ENCODE peak calls at places on chromosomes 6 and 20, in nine cellular contexts. N is neural progenitor cell, E is GM23248, O is hepatocyte, Z is MM.1S, W is GM23338, J is HCT116, C is PC-3, P is SK-N-SH. R is an unnamed sample. For H3K4me1, the result is how much of the 10 kb centered on the place peaks cover.

GRCh38 chr6:132669690-132670291 is 10.8 kb upstream of the TAAR1 start:
- DNase-seq in Z (peak), C (peak), J (peak), W (peak), P (peak), N (peak), E (peak), O (peak), R (peak)

GRCh38 chr6:168030881-168031280 is 33.4 kb downstream of the KIF25 start:
- DNase-seq in E (no peak), O (no peak), J (no peak), P (no peak), Z (no peak), N (no peak), W (no peak), C (no peak), R (no peak)

GRCh38 chr6:78611886-78612480 is 255.4 kb upstream of the IRAK1BP1 start:
- DNase-seq in N (peak), C (peak), P (peak), Z (peak), O (no peak), W (peak), E (peak), J (no peak), R (peak)

GRCh38 chr6:54307412-54308036 is 717 bp upstream of the TINAG start:
- DNase-seq in O (peak), N (no peak), P (no peak), J (no peak), E (no peak), W (no peak), C (peak), Z (no peak), R (no peak)

GRCh38 chr20:38935967-38936407 is 9.8 kb downstream of the FAM83D start:
- DNase-seq in O (no peak), N (no peak), Z (no peak), E (no peak), J (no peak), P (no peak), C (no peak), W (no peak), R (no peak)

GRCh38 chr6:17687136-17687535 is 19.6 kb downstream of the NUP153 start:
- DNase-seq in J (no peak), C (no peak), P (peak), W (no peak), E (no peak), O (no peak), N (no peak), Z (no peak), R (no peak)

GRCh38 chr6:113340371-113340770 is 516.8 kb upstream of the MARCKS start:
- DNase-seq in P (no peak), J (no peak), Z (no peak), O (no peak), W (no peak), C (no peak), E (no peak), N (no peak), R (no peak)

GRCh38 chr20:36472656-36473071 is 68.7 kb upstream of the MYL9 start:
- DNase-seq in C (peak), O (peak), J (peak), P (no peak), W (peak), N (peak), E (peak), Z (peak), R (no peak)

GRCh38 chr6:168004945-168005344 is 7.5 kb downstream of the KIF25 start:
- DNase-seq in Z (no peak), J (no peak), P (no peak), N (no peak), E (no peak), O (no peak), W (no peak), C (no peak), R (no peak)

GRCh38 chr6:118761643-118762042 is 110.3 kb upstream of the CEP85L start:
- DNase-seq in W (no peak), O (no peak), N (no peak), E (no peak), C (no peak), P (no peak), Z (no peak), J (no peak), R (no peak)

GRCh38 chr20:58297394-58297793 is 12.1 kb upstream of the RAB22A start:
- DNase-seq in J (no peak), C (no peak), N (no peak), P (no peak), O (no peak), E (no peak), W (no peak), Z (no peak), R (no peak)

GRCh38 chr6:119960065-119960464 is 610.5 kb upstream of the MAN1A1 start:
- DNase-seq in N (no peak), J (no peak), P (no peak), O (no peak), Z (no peak), E (no peak), C (no peak), W (peak), R (no peak)

GRCh38 chr20:63957004-63957689 is 931 bp upstream of the UCKL1 start:
- DNase-seq in W (peak), J (peak), O (peak), Z (peak), P (peak), E (peak), N (peak), C (peak), R (peak)

GRCh38 chr6:158607411-158608170 is 37.0 kb downstream of the DYNLT1 start:
- DNase-seq in C (no peak), W (no peak), J (no peak), E (peak), N (no peak), P (no peak), O (no peak), Z (no peak), R (no peak)

GRCh38 chr6:99019341-99019740 is 71.6 kb upstream of the FBXL4 start:
- DNase-seq in W (no peak), J (no peak), C (peak), Z (no peak), P (no peak), O (no peak), E (peak), N (no peak), R (no peak)

GRCh38 chr6:3421763-3422456 is 34.9 kb downstream of the SLC22A23 start:
- DNase-seq in J (no peak), N (no peak), Z (no peak), E (peak), W (no peak), C (peak), P (no peak), O (peak), R (no peak)

GRCh38 chr6:55980627-55981211 is 105.3 kb upstream of the BMP5 start:
- DNase-seq in W (peak), E (peak), J (peak), O (peak), Z (peak), P (peak), C (peak), N (peak), R (peak)

GRCh38 chr6:39714802-39715201 is 10.4 kb downstream of the KIF6 start:
- DNase-seq in J (no peak), W (no peak), N (no peak), O (no peak), C (no peak), Z (no peak), E (no peak), P (no peak), R (no peak)

GRCh38 chr6:31576897-31577341 is 1.6 kb downstream of the TNF start:
- DNase-seq in O (no peak), E (no peak), Z (no peak), C (no peak), J (no peak), N (no peak), P (no peak), W (no peak), R (no peak)

GRCh38 chr20:21387528-21387927 is 9.8 kb downstream of the NKX2-4 start:
- DNase-seq in N (no peak), Z (no peak), O (no peak), E (no peak), J (no peak), P (no peak), W (no peak), C (no peak), R (no peak)

GRCh38 chr20:54212871-54213270 is 5.0 kb downstream of the PFDN4 start:
- DNase-seq in E (peak), N (no peak), W (no peak), J (no peak), C (no peak), Z (no peak), O (no peak), P (no peak), R (no peak)

GRCh38 chr6:40315055-40315454 is 272.1 kb downstream of the LRFN2 start:
- DNase-seq in N (no peak), O (no peak), W (no peak), Z (no peak), C (no peak), E (no peak), J (no peak), P (no peak), R (no peak)

GRCh38 chr6:74491844-74492374 is 713.9 kb downstream of the COL12A1 start:
- DNase-seq in W (no peak), J (no peak), N (no peak), P (no peak), Z (no peak), O (no peak), E (no peak), C (no peak), R (no peak)

GRCh38 chr6:140897804-140898573 is 1234.7 kb upstream of the GJE1 start:
- DNase-seq in O (no peak), P (no peak), W (no peak), Z (peak), N (no peak), J (peak), E (no peak), C (no peak), R (no peak)

GRCh38 chr6:142550310-142550709 is 248.5 kb downstream of the ADGRG6 start:
- DNase-seq in N (no peak), P (no peak), Z (no peak), W (no peak), E (no peak), O (no peak), C (no peak), J (no peak), R (no peak)

GRCh38 chr6:168196881-168197635 is 118.0 kb upstream of the FRMD1 start:
- DNase-seq in E (no peak), Z (no peak), W (no peak), P (no peak), J (no peak), N (no peak), O (no peak), C (no peak), R (no peak)

GRCh38 chr20:25563876-25564275 is 21.5 kb downstream of the NINL start:
- DNase-seq in O (no peak), E (no peak), N (no peak), Z (no peak), P (no peak), W (no peak), J (no peak), C (no peak), R (no peak)

GRCh38 chr6:33298773-33299236 is at the start of gene RGL2:
- DNase-seq in O (peak), C (peak), P (peak), E (peak), N (peak), W (peak), J (no peak), Z (peak), R (peak)

GRCh38 chr6:25963426-25964123 is 973 bp downstream of the TRIM38 start:
- DNase-seq in W (peak), O (no peak), Z (no peak), J (no peak), E (no peak), C (peak), P (no peak), N (no peak), R (peak)

GRCh38 chr6:17845598-17845997 is 138.9 kb upstream of the NUP153 start:
- DNase-seq in P (no peak), E (no peak), Z (no peak), J (no peak), C (no peak), N (peak), O (no peak), W (no peak), R (no peak)

GRCh38 chr6:39819676-39820075 is 27.5 kb downstream of the DAAM2 start:
- DNase-seq in J (no peak), O (no peak), Z (no peak), E (peak), N (no peak), P (no peak), W (no peak), C (no peak), R (no peak)

GRCh38 chr20:14214046-14214445 is 123.4 kb downstream of the FLRT3 start:
- DNase-seq in J (no peak), W (no peak), C (no peak), Z (no peak), E (no peak), O (no peak), P (no peak), N (no peak), R (no peak)

GRCh38 chr6:42423244-42423643 is 28.5 kb downstream of the TRERF1 start:
- DNase-seq in W (no peak), O (no peak), J (no peak), N (no peak), E (no peak), Z (no peak), C (no peak), P (no peak), R (no peak)
- TF ChIP-seq EZH2phosphoT487 in W (no peak), O (no peak), J (no peak), N (no peak), E (no peak), Z (no peak), C (no peak), P (no peak), R (no peak)

DNA sequence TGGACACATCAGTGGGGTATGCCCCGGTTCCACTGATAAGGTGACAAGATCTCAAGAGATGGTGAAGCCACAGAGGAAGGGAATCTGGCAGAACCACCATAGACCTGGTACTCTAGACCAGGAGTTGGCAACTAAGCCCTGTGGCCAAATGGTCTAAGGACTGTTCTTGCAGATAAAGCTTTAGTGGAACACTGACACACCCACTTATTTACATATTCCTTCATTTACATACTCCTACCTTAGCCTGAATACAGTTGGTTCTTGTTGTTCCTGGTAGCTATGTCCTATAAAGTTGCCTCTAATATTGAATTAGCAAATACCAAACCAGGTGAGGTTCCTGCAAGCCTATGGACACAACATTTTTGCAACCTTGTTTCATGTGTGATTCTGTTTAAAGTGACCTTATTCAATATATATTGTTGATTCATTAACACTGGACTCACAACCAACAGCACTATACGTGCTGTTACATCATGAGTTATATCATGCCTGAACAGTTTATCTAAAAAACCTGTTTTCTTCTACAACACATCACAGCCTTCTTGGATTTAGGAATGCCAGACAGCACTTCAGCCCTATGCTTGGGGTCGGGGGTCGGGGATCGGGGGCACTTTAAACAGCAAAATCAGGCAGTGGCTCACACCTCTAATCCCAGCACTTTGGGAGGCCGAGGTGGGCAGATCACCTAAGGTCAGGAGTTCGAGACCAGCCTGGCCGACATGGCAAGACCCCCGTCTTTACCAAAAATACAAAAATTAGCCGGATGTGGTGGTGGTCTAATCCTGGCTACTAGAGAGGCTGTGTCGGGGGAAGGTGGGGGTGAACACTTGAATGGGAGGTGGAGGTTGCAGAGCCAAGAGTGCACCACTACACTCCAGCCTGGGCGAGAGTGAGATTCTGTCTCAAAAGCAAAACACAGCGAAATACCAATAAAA is 2.5 kb downstream of the CCDC167 start:
- DNase-seq in E (no peak), W (no peak), Z (no peak), O (no peak), P (no peak), N (no peak), C (no peak), J (no peak), R (no peak)
- H3K4me1 ChIP-seq in E (under half), W (under half), Z (under half), O (under half), P (under half), N (under half), C (under half), J (under half), R (under half)

DNA sequence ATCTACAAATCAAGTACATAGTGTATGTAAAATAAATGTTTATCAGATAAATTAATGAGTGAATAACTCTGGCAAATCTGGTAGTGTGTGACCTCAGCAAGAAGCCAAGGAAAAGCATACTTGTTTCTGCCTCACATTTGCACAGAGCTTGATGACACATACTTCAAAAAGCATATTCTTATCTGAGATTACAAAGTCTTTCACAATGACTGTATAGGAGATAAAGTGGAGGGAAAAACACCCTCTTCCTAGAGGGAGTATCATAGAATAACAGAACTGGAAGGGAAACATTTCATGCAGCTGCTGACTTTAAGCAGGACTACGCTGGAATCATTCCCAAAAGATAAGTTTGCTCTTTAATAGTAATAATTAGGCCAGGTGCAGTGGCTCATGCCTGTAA is 28.1 kb upstream of the AKAP7 start:
- DNase-seq in J (no peak), Z (no peak), P (no peak), E (peak), C (peak), W (no peak), O (peak), N (no peak), R (no peak)
- TF ChIP-seq EZH2phosphoT487 in J (no peak), Z (no peak), P (no peak), E (no peak), C (no peak), W (no peak), O (no peak), N (no peak), R (no peak)

GRCh38 chr6:11322252-11322885 is 89.9 kb upstream of the NEDD9 start:
- DNase-seq in E (no peak), O (no peak), Z (no peak), W (no peak), N (no peak), P (no peak), C (peak), J (no peak), R (no peak)

GRCh38 chr6:11315743-11316437 is 83.4 kb upstream of the NEDD9 start:
- DNase-seq in O (peak), J (peak), C (peak), P (no peak), W (no peak), N (no peak), E (peak), Z (no peak), R (no peak)

GRCh38 chr6:11320914-11321549 is 88.6 kb upstream of the NEDD9 start:
- DNase-seq in J (no peak), O (no peak), W (no peak), N (no peak), Z (no peak), E (no peak), P (no peak), C (no peak), R (no peak)

GRCh38 chr6:11317885-11318771 is 85.7 kb upstream of the NEDD9 start:
- DNase-seq in P (no peak), C (peak), Z (no peak), W (peak), E (peak), O (peak), N (no peak), J (peak), R (no peak)

GRCh38 chr6:11318835-11319813 is 86.7 kb upstream of the NEDD9 start:
- DNase-seq in C (no peak), P (no peak), E (peak), W (no peak), N (no peak), J (no peak), Z (no peak), O (no peak), R (no peak)
- H3K4me1 ChIP-seq in C (half or more), P (under half), E (under half), W (under half), N (under half), J (under half), Z (under half), O (under half), R (under half)

GRCh38 chr6:20182926-20183521 is 29.2 kb downstream of the MBOAT1 start:
- DNase-seq in E (peak), P (no peak), O (peak), J (no peak), N (no peak), C (peak), W (no peak), Z (no peak), R (no peak)
- TF ChIP-seq EZH2phosphoT487 in E (no peak), P (no peak), O (no peak), J (no peak), N (no peak), C (no peak), W (no peak), Z (no peak), R (no peak)

DNA sequence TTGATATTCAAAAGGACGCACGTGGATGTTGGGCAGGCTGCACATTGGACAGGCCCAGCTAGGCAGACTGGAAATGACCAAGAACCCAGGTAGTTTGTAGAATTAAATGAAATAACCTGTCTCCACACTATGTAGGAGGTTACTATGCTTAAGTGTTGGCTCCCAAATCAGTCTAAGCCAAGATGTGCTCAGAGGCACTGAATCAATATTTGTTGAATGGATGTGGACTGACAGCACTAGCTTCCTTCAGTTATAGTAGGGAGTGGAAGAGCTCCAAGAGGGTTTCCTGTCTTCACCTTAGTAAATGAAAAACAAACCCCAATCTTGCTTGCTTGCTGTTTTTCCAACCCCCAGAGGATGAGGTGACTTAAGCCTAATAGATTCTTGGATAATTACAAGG is 180.5 kb downstream of the JARID2 start:
- DNase-seq in J (no peak), N (no peak), E (no peak), W (no peak), P (no peak), C (peak), O (no peak), Z (no peak), R (no peak)
- H3K4me1 ChIP-seq in J (under half), N (under half), E (under half), W (half or more), P (under half), C (under half), O (under half), Z (under half), R (under half)